ENCODE peak calls at places on chromosomes 11 and 22, in eight cellular contexts. One of them, this sample, is unnamed.

GRCh38 chr11:22392561-22392960 is 54.4 kb downstream of the SLC17A6 start:
- DNase-seq in stomach: no peak
- DNase-seq in erythroblast: no peak
- DNase-seq in lower leg skin: no peak
- DNase-seq in sigmoid colon: no peak
- DNase-seq in ovary: no peak
- DNase-seq in uterus: no peak
- DNase-seq in HCT116: no peak
- DNase-seq in this sample: no peak

GRCh38 chr22:32237905-32238304 is 17.2 kb downstream of the SLC5A4 start:
- DNase-seq in ovary: no peak
- DNase-seq in lower leg skin: no peak
- DNase-seq in stomach: no peak
- DNase-seq in HCT116: no peak
- DNase-seq in uterus: no peak
- DNase-seq in sigmoid colon: no peak
- DNase-seq in erythroblast: no peak
- DNase-seq in this sample: no peak

GRCh38 chr11:123122852-123123251 is 60.9 kb upstream of the HSPA8 start:
- DNase-seq in HCT116: no peak
- DNase-seq in stomach: no peak
- DNase-seq in lower leg skin: no peak
- DNase-seq in erythroblast: no peak
- DNase-seq in sigmoid colon: no peak
- DNase-seq in ovary: no peak
- DNase-seq in uterus: no peak
- DNase-seq in this sample: no peak

GRCh38 chr11:130859896-130860295 is 56.4 kb downstream of the SNX19 start:
- DNase-seq in uterus: no peak
- DNase-seq in HCT116: no peak
- DNase-seq in sigmoid colon: no peak
- DNase-seq in erythroblast: no peak
- DNase-seq in ovary: no peak
- DNase-seq in stomach: no peak
- DNase-seq in lower leg skin: no peak
- DNase-seq in this sample: no peak

GRCh38 chr11:117044287-117045035 is 53.8 kb downstream of the SIK3 start:
- DNase-seq in lower leg skin: no peak
- DNase-seq in ovary: no peak
- DNase-seq in HCT116: no peak
- DNase-seq in uterus: no peak
- DNase-seq in sigmoid colon: no peak
- DNase-seq in erythroblast: no peak
- DNase-seq in stomach: no peak
- DNase-seq in this sample: no peak

GRCh38 chr11:14384338-14384737 is 25.4 kb upstream of the RRAS2 start:
- DNase-seq in lower leg skin: no peak
- DNase-seq in uterus: no peak
- DNase-seq in sigmoid colon: no peak
- DNase-seq in stomach: no peak
- DNase-seq in HCT116: no peak
- DNase-seq in ovary: no peak
- DNase-seq in erythroblast: no peak
- DNase-seq in this sample: no peak

GRCh38 chr11:86636275-86636674 is 36.1 kb downstream of the ME3 start:
- DNase-seq in ovary: no peak
- DNase-seq in sigmoid colon: no peak
- DNase-seq in lower leg skin: no peak
- DNase-seq in uterus: no peak
- DNase-seq in HCT116: no peak
- DNase-seq in stomach: no peak
- DNase-seq in erythroblast: no peak
- DNase-seq in this sample: no peak

GRCh38 chr11:79485694-79486093 is 44.9 kb upstream of the TENM4 start:
- DNase-seq in HCT116: no peak
- DNase-seq in ovary: no peak
- DNase-seq in lower leg skin: no peak
- DNase-seq in uterus: no peak
- DNase-seq in sigmoid colon: no peak
- DNase-seq in stomach: no peak
- DNase-seq in erythroblast: no peak
- DNase-seq in this sample: no peak

GRCh38 chr11:117905524-117905923 is 23.7 kb downstream of the TMPRSS13 start:
- DNase-seq in uterus: no peak
- DNase-seq in erythroblast: no peak
- DNase-seq in ovary: no peak
- DNase-seq in HCT116: no peak
- DNase-seq in sigmoid colon: peak
- DNase-seq in stomach: no peak
- DNase-seq in lower leg skin: no peak
- DNase-seq in this sample: peak

GRCh38 chr11:68859123-68859522 is 17.4 kb upstream of the CPT1A start:
- DNase-seq in stomach: no peak
- DNase-seq in erythroblast: no peak
- DNase-seq in sigmoid colon: no peak
- DNase-seq in HCT116: no peak
- DNase-seq in ovary: no peak
- DNase-seq in lower leg skin: no peak
- DNase-seq in uterus: no peak
- DNase-seq in this sample: no peak

GRCh38 chr11:120178441-120179070 is 32.3 kb upstream of the OAF start:
- DNase-seq in lower leg skin: no peak
- DNase-seq in HCT116: no peak
- DNase-seq in ovary: no peak
- DNase-seq in uterus: peak
- DNase-seq in sigmoid colon: no peak
- DNase-seq in erythroblast: no peak
- DNase-seq in stomach: no peak
- DNase-seq in this sample: no peak

GRCh38 chr11:19597876-19598275 is 114.8 kb upstream of the NAV2 start:
- DNase-seq in sigmoid colon: no peak
- DNase-seq in HCT116: no peak
- DNase-seq in erythroblast: no peak
- DNase-seq in stomach: no peak
- DNase-seq in lower leg skin: no peak
- DNase-seq in uterus: no peak
- DNase-seq in ovary: no peak
- DNase-seq in this sample: no peak

GRCh38 chr11:43853766-43854165 is 26.9 kb upstream of the ALKBH3 start:
- DNase-seq in lower leg skin: no peak
- DNase-seq in erythroblast: no peak
- DNase-seq in ovary: no peak
- DNase-seq in sigmoid colon: no peak
- DNase-seq in uterus: no peak
- DNase-seq in stomach: no peak
- DNase-seq in HCT116: no peak
- DNase-seq in this sample: no peak

GRCh38 chr11:64447717-64448598 is 89.0 kb downstream of the RPS6KA4 start:
- DNase-seq in ovary: no peak
- DNase-seq in lower leg skin: peak
- DNase-seq in erythroblast: no peak
- DNase-seq in uterus: no peak
- DNase-seq in sigmoid colon: peak
- DNase-seq in HCT116: no peak
- DNase-seq in stomach: peak
- DNase-seq in this sample: no peak

GRCh38 chr11:1181420-1181819 is 23.7 kb downstream of the MUC5AC start:
- DNase-seq in HCT116: no peak
- DNase-seq in erythroblast: no peak
- DNase-seq in stomach: no peak
- DNase-seq in lower leg skin: no peak
- DNase-seq in ovary: no peak
- DNase-seq in uterus: no peak
- DNase-seq in sigmoid colon: no peak
- DNase-seq in this sample: no peak

GRCh38 chr11:120715239-120715638 is 203.7 kb downstream of the GRIK4 start:
- DNase-seq in HCT116: no peak
- DNase-seq in erythroblast: no peak
- DNase-seq in ovary: no peak
- DNase-seq in sigmoid colon: no peak
- DNase-seq in stomach: no peak
- DNase-seq in uterus: no peak
- DNase-seq in lower leg skin: no peak
- DNase-seq in this sample: no peak

GRCh38 chr22:32764330-32765116 is 37.0 kb upstream of the TIMP3 start:
- DNase-seq in HCT116: no peak
- DNase-seq in erythroblast: no peak
- DNase-seq in uterus: peak
- DNase-seq in sigmoid colon: peak
- DNase-seq in ovary: no peak
- DNase-seq in stomach: no peak
- DNase-seq in lower leg skin: peak
- DNase-seq in this sample: no peak

GRCh38 chr11:9037963-9038362 is 34.2 kb upstream of the NRIP3 start:
- DNase-seq in stomach: no peak
- DNase-seq in sigmoid colon: no peak
- DNase-seq in ovary: no peak
- DNase-seq in lower leg skin: no peak
- DNase-seq in erythroblast: no peak
- DNase-seq in uterus: no peak
- DNase-seq in HCT116: no peak
- DNase-seq in this sample: no peak

GRCh38 chr22:17778412-17778976 is 4.2 kb upstream of the BID start:
- DNase-seq in sigmoid colon: no peak
- DNase-seq in ovary: no peak
- DNase-seq in stomach: no peak
- DNase-seq in erythroblast: no peak
- DNase-seq in lower leg skin: no peak
- DNase-seq in uterus: no peak
- DNase-seq in HCT116: no peak
- DNase-seq in this sample: no peak
- TF ChIP-seq POLR2A in sigmoid colon: no peak
- TF ChIP-seq POLR2A in ovary: no peak
- TF ChIP-seq POLR2A in stomach: no peak
- TF ChIP-seq POLR2A in erythroblast: no peak
- TF ChIP-seq POLR2A in lower leg skin: no peak
- TF ChIP-seq POLR2A in uterus: no peak
- TF ChIP-seq POLR2A in HCT116: no peak
- TF ChIP-seq POLR2A in this sample: no peak

GRCh38 chr22:36303874-36304273 is 50.9 kb downstream of the APOL1 start:
- DNase-seq in HCT116: no peak
- DNase-seq in stomach: peak
- DNase-seq in sigmoid colon: no peak
- DNase-seq in lower leg skin: no peak
- DNase-seq in uterus: no peak
- DNase-seq in ovary: no peak
- DNase-seq in erythroblast: no peak
- DNase-seq in this sample: no peak
- TF ChIP-seq POLR2A in HCT116: no peak
- TF ChIP-seq POLR2A in stomach: no peak
- TF ChIP-seq POLR2A in sigmoid colon: no peak
- TF ChIP-seq POLR2A in lower leg skin: no peak
- TF ChIP-seq POLR2A in uterus: no peak
- TF ChIP-seq POLR2A in ovary: no peak
- TF ChIP-seq POLR2A in erythroblast: no peak
- TF ChIP-seq POLR2A in this sample: no peak

DNA sequence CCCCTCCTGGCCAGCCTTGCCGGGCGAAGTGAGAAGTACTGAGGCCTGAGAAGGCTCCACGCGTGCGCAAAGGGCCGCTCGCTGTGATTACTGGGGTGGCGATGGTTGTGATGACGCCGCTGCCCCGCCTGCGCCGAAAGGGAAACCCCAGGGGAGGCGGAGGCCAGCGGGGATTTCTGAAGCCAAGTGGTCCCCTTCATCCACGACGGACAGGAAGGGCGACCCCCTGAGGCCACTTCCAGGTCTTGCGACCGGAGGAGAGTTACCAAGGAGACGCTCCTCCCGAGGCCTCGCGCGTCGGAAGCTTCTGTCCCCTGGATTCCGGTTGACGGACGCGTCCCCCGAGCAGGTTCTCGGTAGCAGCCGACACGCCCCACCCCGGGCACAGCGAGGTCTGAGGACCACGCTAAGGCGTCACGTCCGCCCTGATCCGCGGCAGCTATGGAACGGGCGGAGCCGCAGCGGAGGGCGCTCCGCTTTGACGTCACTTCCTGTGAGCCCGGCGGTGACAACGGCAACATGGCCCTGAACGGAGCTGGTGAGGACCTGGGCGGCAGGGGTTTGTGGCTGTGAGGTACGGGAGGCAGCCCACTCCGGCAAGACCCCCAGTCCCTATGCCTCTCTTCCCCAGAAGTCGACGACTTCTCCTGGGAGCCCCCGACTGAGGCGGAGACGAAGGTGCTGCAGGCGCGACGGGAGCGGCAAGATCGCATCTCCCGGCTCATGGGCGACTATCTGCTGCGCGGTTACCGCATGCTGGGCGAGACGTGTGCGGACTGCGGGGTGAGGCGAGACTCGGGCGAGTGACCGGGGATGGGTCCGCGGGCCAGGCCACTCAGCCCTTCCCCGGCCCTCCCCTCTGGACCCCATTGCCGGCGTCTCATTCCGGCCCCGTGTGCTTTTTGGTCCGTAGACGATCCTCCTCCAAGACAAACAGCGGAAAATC is at the start of gene ZNRD2:
- DNase-seq in uterus: peak
- DNase-seq in lower leg skin: peak
- DNase-seq in sigmoid colon: peak
- DNase-seq in stomach: peak
- DNase-seq in HCT116: peak
- DNase-seq in ovary: peak
- DNase-seq in erythroblast: peak
- DNase-seq in this sample: peak
- TF ChIP-seq POLR2A in uterus: peak
- TF ChIP-seq POLR2A in lower leg skin: no peak
- TF ChIP-seq POLR2A in sigmoid colon: peak
- TF ChIP-seq POLR2A in stomach: peak
- TF ChIP-seq POLR2A in HCT116: peak
- TF ChIP-seq POLR2A in ovary: peak
- TF ChIP-seq POLR2A in erythroblast: peak
- TF ChIP-seq POLR2A in this sample: peak

DNA sequence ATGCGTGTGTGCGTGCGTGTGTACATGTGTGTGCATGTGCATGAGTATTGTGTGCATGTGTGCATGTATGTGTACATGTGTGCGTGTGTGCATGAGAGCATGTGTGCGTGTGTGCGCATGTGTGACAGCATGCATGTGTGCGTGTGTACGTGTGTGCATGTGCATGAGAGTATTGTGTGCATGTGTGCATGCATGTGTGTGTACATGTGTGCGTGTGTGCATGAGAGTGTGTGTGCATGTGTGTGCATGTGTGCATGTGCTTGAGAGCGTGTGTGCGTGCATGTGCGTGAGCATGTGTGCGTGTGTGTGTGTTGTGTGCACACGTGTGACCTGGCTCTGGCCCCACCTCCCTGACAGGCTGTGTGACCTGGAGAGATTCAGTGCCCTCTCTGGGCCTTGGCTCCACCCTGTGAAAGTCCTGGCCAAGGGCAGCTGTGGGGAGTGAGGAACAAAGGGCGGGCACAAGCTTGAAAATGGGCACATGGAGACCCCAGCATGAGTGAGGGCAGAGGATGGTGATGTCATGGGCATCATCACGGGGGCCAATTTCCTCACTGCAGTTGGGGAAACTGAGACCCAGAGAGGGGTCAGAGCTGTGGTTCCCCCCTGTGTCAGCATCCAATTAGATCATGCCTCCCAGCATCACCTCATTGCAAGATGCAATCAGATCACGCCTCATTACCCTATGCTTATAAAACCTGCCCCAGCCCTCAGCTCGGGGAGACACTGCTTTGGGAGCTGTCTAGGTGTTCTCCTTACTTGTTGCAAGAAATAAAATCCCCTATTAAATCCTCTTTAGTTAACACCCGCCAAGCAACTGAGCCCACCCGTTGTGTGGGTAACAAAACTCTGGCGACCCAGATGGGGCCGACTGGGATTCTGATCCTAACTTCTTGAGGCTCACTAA is 643 bp downstream of the ACY3 start:
- DNase-seq in lower leg skin: no peak
- DNase-seq in stomach: no peak
- DNase-seq in erythroblast: no peak
- DNase-seq in ovary: no peak
- DNase-seq in uterus: no peak
- DNase-seq in sigmoid colon: peak
- DNase-seq in HCT116: no peak
- DNase-seq in this sample: peak
- TF ChIP-seq POLR2A in lower leg skin: no peak
- TF ChIP-seq POLR2A in stomach: no peak
- TF ChIP-seq POLR2A in erythroblast: no peak
- TF ChIP-seq POLR2A in ovary: no peak
- TF ChIP-seq POLR2A in uterus: no peak
- TF ChIP-seq POLR2A in sigmoid colon: no peak
- TF ChIP-seq POLR2A in HCT116: no peak
- TF ChIP-seq POLR2A in this sample: no peak